ENCODE peak calls at places on chromosomes 12 and 14, in five cellular contexts. One of them, this sample, is unnamed.

GRCh38 chr12:27359578-27360340 is 27.1 kb downstream of the BMAL2 start:
- DNase-seq in thoracic aorta: no peak
- DNase-seq in NCI-H1436 treated with DMSO at 0.1 percent for 48 hours: no peak
- DNase-seq in activated T-cell treated with anti-CD3 and anti-CD28 coated beads for 48 hours: no peak
- DNase-seq in T-cell: no peak
- DNase-seq in this sample: no peak

GRCh38 chr14:69715725-69716482 is 51.0 kb upstream of the SRSF5 start:
- DNase-seq in thoracic aorta: peak
- DNase-seq in NCI-H1436 treated with DMSO at 0.1 percent for 48 hours: peak
- DNase-seq in activated T-cell treated with anti-CD3 and anti-CD28 coated beads for 48 hours: no peak
- DNase-seq in T-cell: no peak
- DNase-seq in this sample: no peak

GRCh38 chr14:95260537-95261440 is 58.9 kb downstream of the CLMN start:
- DNase-seq in thoracic aorta: no peak
- DNase-seq in NCI-H1436 treated with DMSO at 0.1 percent for 48 hours: no peak
- DNase-seq in activated T-cell treated with anti-CD3 and anti-CD28 coated beads for 48 hours: peak
- DNase-seq in T-cell: no peak
- DNase-seq in this sample: peak

GRCh38 chr14:75273272-75274044 is 5.2 kb upstream of the FOS start:
- DNase-seq in thoracic aorta: no peak
- DNase-seq in NCI-H1436 treated with DMSO at 0.1 percent for 48 hours: no peak
- DNase-seq in activated T-cell treated with anti-CD3 and anti-CD28 coated beads for 48 hours: no peak
- DNase-seq in T-cell: no peak
- DNase-seq in this sample: no peak

GRCh38 chr12:52243264-52243773 is 10.3 kb downstream of the KRT7 start:
- DNase-seq in thoracic aorta: no peak
- DNase-seq in NCI-H1436 treated with DMSO at 0.1 percent for 48 hours: no peak
- DNase-seq in activated T-cell treated with anti-CD3 and anti-CD28 coated beads for 48 hours: no peak
- DNase-seq in T-cell: no peak
- DNase-seq in this sample: no peak

GRCh38 chr14:88868558-88869159 is 44.2 kb downstream of the TTC8 start:
- DNase-seq in thoracic aorta: no peak
- DNase-seq in NCI-H1436 treated with DMSO at 0.1 percent for 48 hours: peak
- DNase-seq in activated T-cell treated with anti-CD3 and anti-CD28 coated beads for 48 hours: no peak
- DNase-seq in T-cell: no peak
- DNase-seq in this sample: no peak

GRCh38 chr12:131940121-131940520 is 9.6 kb upstream of the EP400 start:
- DNase-seq in thoracic aorta: no peak
- DNase-seq in NCI-H1436 treated with DMSO at 0.1 percent for 48 hours: no peak
- DNase-seq in activated T-cell treated with anti-CD3 and anti-CD28 coated beads for 48 hours: no peak
- DNase-seq in T-cell: no peak
- DNase-seq in this sample: no peak

GRCh38 chr12:78208106-78208505 is 377.4 kb downstream of the NAV3 start:
- DNase-seq in thoracic aorta: no peak
- DNase-seq in NCI-H1436 treated with DMSO at 0.1 percent for 48 hours: no peak
- DNase-seq in activated T-cell treated with anti-CD3 and anti-CD28 coated beads for 48 hours: no peak
- DNase-seq in T-cell: no peak
- DNase-seq in this sample: no peak

GRCh38 chr14:87691482-87691881 is 301.5 kb downstream of the GALC start:
- DNase-seq in thoracic aorta: no peak
- DNase-seq in NCI-H1436 treated with DMSO at 0.1 percent for 48 hours: no peak
- DNase-seq in activated T-cell treated with anti-CD3 and anti-CD28 coated beads for 48 hours: no peak
- DNase-seq in T-cell: no peak
- DNase-seq in this sample: no peak

GRCh38 chr14:77033622-77034521 is 5.4 kb upstream of the IRF2BPL start:
- DNase-seq in thoracic aorta: no peak
- DNase-seq in NCI-H1436 treated with DMSO at 0.1 percent for 48 hours: no peak
- DNase-seq in activated T-cell treated with anti-CD3 and anti-CD28 coated beads for 48 hours: peak
- DNase-seq in T-cell: peak
- DNase-seq in this sample: peak

GRCh38 chr14:52950410-52950897 is 396 bp downstream of the FERMT2 start:
- DNase-seq in thoracic aorta: peak
- DNase-seq in NCI-H1436 treated with DMSO at 0.1 percent for 48 hours: no peak
- DNase-seq in activated T-cell treated with anti-CD3 and anti-CD28 coated beads for 48 hours: no peak
- DNase-seq in T-cell: peak
- DNase-seq in this sample: no peak

GRCh38 chr12:5554711-5555110 is 122.8 kb downstream of the NTF3 start:
- DNase-seq in thoracic aorta: no peak
- DNase-seq in NCI-H1436 treated with DMSO at 0.1 percent for 48 hours: no peak
- DNase-seq in activated T-cell treated with anti-CD3 and anti-CD28 coated beads for 48 hours: no peak
- DNase-seq in T-cell: no peak
- DNase-seq in this sample: no peak

GRCh38 chr12:53224268-53224896 is 7.6 kb downstream of the RARG start:
- DNase-seq in thoracic aorta: no peak
- DNase-seq in NCI-H1436 treated with DMSO at 0.1 percent for 48 hours: no peak
- DNase-seq in activated T-cell treated with anti-CD3 and anti-CD28 coated beads for 48 hours: no peak
- DNase-seq in T-cell: no peak
- DNase-seq in this sample: no peak

GRCh38 chr12:27524839-27525238 is 833 bp downstream of the PPFIBP1 start:
- DNase-seq in thoracic aorta: no peak
- DNase-seq in NCI-H1436 treated with DMSO at 0.1 percent for 48 hours: no peak
- DNase-seq in activated T-cell treated with anti-CD3 and anti-CD28 coated beads for 48 hours: no peak
- DNase-seq in T-cell: no peak
- DNase-seq in this sample: no peak

GRCh38 chr12:5442251-5443006 is 10.5 kb downstream of the NTF3 start:
- DNase-seq in thoracic aorta: no peak
- DNase-seq in NCI-H1436 treated with DMSO at 0.1 percent for 48 hours: no peak
- DNase-seq in activated T-cell treated with anti-CD3 and anti-CD28 coated beads for 48 hours: no peak
- DNase-seq in T-cell: no peak
- DNase-seq in this sample: no peak

GRCh38 chr12:3898751-3899150 is 25.6 kb upstream of the PARP11 start:
- DNase-seq in thoracic aorta: no peak
- DNase-seq in NCI-H1436 treated with DMSO at 0.1 percent for 48 hours: no peak
- DNase-seq in activated T-cell treated with anti-CD3 and anti-CD28 coated beads for 48 hours: no peak
- DNase-seq in T-cell: no peak
- DNase-seq in this sample: no peak

GRCh38 chr14:91354221-91354916 is 63.3 kb downstream of the CCDC88C start:
- DNase-seq in thoracic aorta: no peak
- DNase-seq in NCI-H1436 treated with DMSO at 0.1 percent for 48 hours: no peak
- DNase-seq in activated T-cell treated with anti-CD3 and anti-CD28 coated beads for 48 hours: no peak
- DNase-seq in T-cell: no peak
- DNase-seq in this sample: no peak

GRCh38 chr14:50834802-50835276 is 3.9 kb upstream of the NIN start:
- DNase-seq in thoracic aorta: no peak
- DNase-seq in NCI-H1436 treated with DMSO at 0.1 percent for 48 hours: no peak
- DNase-seq in activated T-cell treated with anti-CD3 and anti-CD28 coated beads for 48 hours: no peak
- DNase-seq in T-cell: no peak
- DNase-seq in this sample: no peak

GRCh38 chr14:69606258-69606657 is 5.1 kb upstream of the SUSD6 start:
- DNase-seq in thoracic aorta: no peak
- DNase-seq in NCI-H1436 treated with DMSO at 0.1 percent for 48 hours: no peak
- DNase-seq in activated T-cell treated with anti-CD3 and anti-CD28 coated beads for 48 hours: no peak
- DNase-seq in T-cell: no peak
- DNase-seq in this sample: no peak

GRCh38 chr12:67422081-67422480 is 152.9 kb downstream of the CAND1 start:
- DNase-seq in thoracic aorta: no peak
- DNase-seq in NCI-H1436 treated with DMSO at 0.1 percent for 48 hours: no peak
- DNase-seq in activated T-cell treated with anti-CD3 and anti-CD28 coated beads for 48 hours: no peak
- DNase-seq in T-cell: no peak
- DNase-seq in this sample: no peak

GRCh38 chr14:88554458-88555286 is at the start of gene PTPN21:
- DNase-seq in thoracic aorta: no peak
- DNase-seq in NCI-H1436 treated with DMSO at 0.1 percent for 48 hours: no peak
- DNase-seq in activated T-cell treated with anti-CD3 and anti-CD28 coated beads for 48 hours: no peak
- DNase-seq in T-cell: no peak
- DNase-seq in this sample: peak

GRCh38 chr12:132106921-132107320 is 37.2 kb downstream of the DDX51 start:
- DNase-seq in thoracic aorta: no peak
- DNase-seq in NCI-H1436 treated with DMSO at 0.1 percent for 48 hours: no peak
- DNase-seq in activated T-cell treated with anti-CD3 and anti-CD28 coated beads for 48 hours: no peak
- DNase-seq in T-cell: no peak
- DNase-seq in this sample: no peak

GRCh38 chr14:88667555-88668273 is 104.9 kb downstream of the ZC3H14 start:
- DNase-seq in thoracic aorta: no peak
- DNase-seq in NCI-H1436 treated with DMSO at 0.1 percent for 48 hours: peak
- DNase-seq in activated T-cell treated with anti-CD3 and anti-CD28 coated beads for 48 hours: peak
- DNase-seq in T-cell: no peak
- DNase-seq in this sample: peak

GRCh38 chr14:23640524-23641141 is 4.5 kb downstream of the DHRS2 start:
- DNase-seq in thoracic aorta: no peak
- DNase-seq in NCI-H1436 treated with DMSO at 0.1 percent for 48 hours: no peak
- DNase-seq in activated T-cell treated with anti-CD3 and anti-CD28 coated beads for 48 hours: no peak
- DNase-seq in T-cell: no peak
- DNase-seq in this sample: no peak

GRCh38 chr12:91991397-91992187 is 154.1 kb downstream of the BTG1 start:
- DNase-seq in thoracic aorta: no peak
- DNase-seq in NCI-H1436 treated with DMSO at 0.1 percent for 48 hours: no peak
- DNase-seq in activated T-cell treated with anti-CD3 and anti-CD28 coated beads for 48 hours: no peak
- DNase-seq in T-cell: no peak
- DNase-seq in this sample: no peak

GRCh38 chr12:121857322-121858246 is 1.1 kb downstream of the HPD start:
- DNase-seq in thoracic aorta: no peak
- DNase-seq in NCI-H1436 treated with DMSO at 0.1 percent for 48 hours: no peak
- DNase-seq in activated T-cell treated with anti-CD3 and anti-CD28 coated beads for 48 hours: no peak
- DNase-seq in T-cell: no peak
- DNase-seq in this sample: no peak

GRCh38 chr12:10392394-10392930 is 2.6 kb upstream of the KLRK1 start:
- DNase-seq in thoracic aorta: no peak
- DNase-seq in NCI-H1436 treated with DMSO at 0.1 percent for 48 hours: no peak
- DNase-seq in activated T-cell treated with anti-CD3 and anti-CD28 coated beads for 48 hours: no peak
- DNase-seq in T-cell: no peak
- DNase-seq in this sample: no peak

GRCh38 chr12:49783917-49784676 is 42.7 kb downstream of the TMBIM6 start:
- DNase-seq in thoracic aorta: no peak
- DNase-seq in NCI-H1436 treated with DMSO at 0.1 percent for 48 hours: no peak
- DNase-seq in activated T-cell treated with anti-CD3 and anti-CD28 coated beads for 48 hours: no peak
- DNase-seq in T-cell: no peak
- DNase-seq in this sample: no peak

GRCh38 chr14:23093526-23093925 is 1.4 kb downstream of the ACIN1 start:
- DNase-seq in thoracic aorta: no peak
- DNase-seq in NCI-H1436 treated with DMSO at 0.1 percent for 48 hours: no peak
- DNase-seq in activated T-cell treated with anti-CD3 and anti-CD28 coated beads for 48 hours: no peak
- DNase-seq in T-cell: no peak
- DNase-seq in this sample: no peak

GRCh38 chr14:92503756-92504491 is 9.7 kb upstream of the RIN3 start:
- DNase-seq in thoracic aorta: no peak
- DNase-seq in NCI-H1436 treated with DMSO at 0.1 percent for 48 hours: no peak
- DNase-seq in activated T-cell treated with anti-CD3 and anti-CD28 coated beads for 48 hours: no peak
- DNase-seq in T-cell: no peak
- DNase-seq in this sample: no peak

GRCh38 chr12:62802981-62803380 is 132.0 kb downstream of the PPM1H start:
- DNase-seq in thoracic aorta: no peak
- DNase-seq in NCI-H1436 treated with DMSO at 0.1 percent for 48 hours: no peak
- DNase-seq in activated T-cell treated with anti-CD3 and anti-CD28 coated beads for 48 hours: no peak
- DNase-seq in T-cell: no peak
- DNase-seq in this sample: no peak

GRCh38 chr14:50318031-50318626 is 6.0 kb downstream of the DMAC2L start:
- DNase-seq in thoracic aorta: no peak
- DNase-seq in NCI-H1436 treated with DMSO at 0.1 percent for 48 hours: no peak
- DNase-seq in activated T-cell treated with anti-CD3 and anti-CD28 coated beads for 48 hours: no peak
- DNase-seq in T-cell: no peak
- DNase-seq in this sample: no peak

GRCh38 chr14:55588259-55588699 is 8.3 kb downstream of the KTN1 start:
- DNase-seq in thoracic aorta: no peak
- DNase-seq in NCI-H1436 treated with DMSO at 0.1 percent for 48 hours: no peak
- DNase-seq in activated T-cell treated with anti-CD3 and anti-CD28 coated beads for 48 hours: no peak
- DNase-seq in T-cell: no peak
- DNase-seq in this sample: no peak

GRCh38 chr14:62006116-62006737 is 244.0 kb downstream of the SNAPC1 start:
- DNase-seq in thoracic aorta: no peak
- DNase-seq in NCI-H1436 treated with DMSO at 0.1 percent for 48 hours: peak
- DNase-seq in activated T-cell treated with anti-CD3 and anti-CD28 coated beads for 48 hours: no peak
- DNase-seq in T-cell: no peak
- DNase-seq in this sample: no peak

GRCh38 chr12:125211464-125211863 is 146.2 kb downstream of the AACS start:
- DNase-seq in thoracic aorta: no peak
- DNase-seq in NCI-H1436 treated with DMSO at 0.1 percent for 48 hours: no peak
- DNase-seq in activated T-cell treated with anti-CD3 and anti-CD28 coated beads for 48 hours: no peak
- DNase-seq in T-cell: no peak
- DNase-seq in this sample: no peak

GRCh38 chr14:90496379-90496778 is 99.5 kb downstream of the CALM1 start:
- DNase-seq in thoracic aorta: no peak
- DNase-seq in NCI-H1436 treated with DMSO at 0.1 percent for 48 hours: no peak
- DNase-seq in activated T-cell treated with anti-CD3 and anti-CD28 coated beads for 48 hours: no peak
- DNase-seq in T-cell: no peak
- DNase-seq in this sample: no peak

GRCh38 chr12:102356690-102357089 is 123.7 kb downstream of the IGF1 start:
- DNase-seq in thoracic aorta: no peak
- DNase-seq in NCI-H1436 treated with DMSO at 0.1 percent for 48 hours: no peak
- DNase-seq in activated T-cell treated with anti-CD3 and anti-CD28 coated beads for 48 hours: no peak
- DNase-seq in T-cell: no peak
- DNase-seq in this sample: no peak

GRCh38 chr12:63038361-63039100 is 103.6 kb upstream of the PPM1H start:
- DNase-seq in thoracic aorta: no peak
- DNase-seq in NCI-H1436 treated with DMSO at 0.1 percent for 48 hours: no peak
- DNase-seq in activated T-cell treated with anti-CD3 and anti-CD28 coated beads for 48 hours: no peak
- DNase-seq in T-cell: no peak
- DNase-seq in this sample: no peak

This sample was measured in T-helper 2 cell treated with Interferon-gamma antibody and Interleukin-4, amounts not matched to agents 5 μg/mL and 100 μg/mL, for 36 hours.